ENCODE peak calls at places on chromosomes 6 and 20, in ten cellular contexts. L is HFF-Myc, I is PC-3, A is prostate gland, Q is bronchial epithelial cell, K is neural progenitor cell, U is spleen, V is tibial nerve, T is fibroblast of pulmonary artery, S is psoas muscle. W is an unnamed sample.

GRCh38 chr20:13824459-13824858 is 39.6 kb downstream of the NDUFAF5 start:
- DNase-seq in L (no peak), I (no peak), A (no peak), Q (no peak), K (no peak), U (no peak), V (no peak), T (no peak), S (no peak), W (no peak)

GRCh38 chr20:9353180-9353915 is 161.0 kb upstream of the LAMP5 start:
- DNase-seq in L (no peak), I (no peak), A (no peak), Q (no peak), K (no peak), U (no peak), V (no peak), T (peak; percentile 6), S (no peak), W (no peak)

GRCh38 chr20:44050925-44051660 is 135.9 kb downstream of the JPH2 start:
- DNase-seq in L (no peak), I (no peak), A (no peak), Q (no peak), K (no peak), U (peak; percentile 51), V (no peak), T (no peak), S (no peak), W (no peak)

GRCh38 chr6:163543311-163543710 is 128.8 kb downstream of the QKI start:
- DNase-seq in L (no peak), I (no peak), A (no peak), Q (no peak), K (peak; percentile 68), U (no peak), V (no peak), T (no peak), S (no peak), W (no peak)

GRCh38 chr6:72324591-72324990 is 297.3 kb upstream of the KCNQ5 start:
- DNase-seq in L (no peak), I (no peak), A (no peak), Q (no peak), K (no peak), U (no peak), V (no peak), T (peak; percentile 57), S (no peak), W (no peak)

GRCh38 chr6:42075159-42075838 is 25.0 kb downstream of the TAF8 start:
- DNase-seq in L (peak; percentile 27), I (peak; percentile 93), A (peak; percentile 82), Q (peak; percentile 60), K (peak; percentile 74), U (peak; percentile 87), V (peak; percentile 60), T (peak; percentile 83), S (peak; percentile 73), W (peak; percentile 80)

GRCh38 chr6:161301338-161301737 is 27.5 kb upstream of the AGPAT4 start:
- DNase-seq in L (peak; percentile 5), I (no peak), A (no peak), Q (peak; percentile 75), K (no peak), U (no peak), V (no peak), T (peak; percentile 87), S (no peak), W (peak; percentile 71)

GRCh38 chr6:146770965-146771735 is 172.4 kb downstream of the ADGB start:
- DNase-seq in L (no peak), I (no peak), A (no peak), Q (no peak), K (no peak), U (peak; percentile 88), V (no peak), T (no peak), S (peak; percentile 37), W (no peak)

GRCh38 chr20:10877345-10877744 is 203.5 kb upstream of the JAG1 start:
- DNase-seq in L (peak; percentile 16), I (no peak), A (no peak), Q (no peak), K (peak; percentile 20), U (no peak), V (peak; percentile 67), T (peak; percentile 56), S (peak; percentile 62), W (no peak)

GRCh38 chr20:35013421-35014411 is 58.0 kb downstream of the MYH7B start:
- DNase-seq in L (no peak), I (no peak), A (no peak), Q (no peak), K (no peak), U (no peak), V (no peak), T (no peak), S (peak; percentile 6), W (no peak)

GRCh38 chr6:76790881-76791280 is 672.4 kb downstream of the HTR1B start:
- DNase-seq in L (no peak), I (no peak), A (no peak), Q (peak; percentile 22), K (no peak), U (no peak), V (no peak), T (no peak), S (no peak), W (peak; percentile 21)

GRCh38 chr6:32379554-32379953 is 7.9 kb upstream of the TSBP1 start:
- DNase-seq in L (no peak), I (no peak), A (no peak), Q (no peak), K (no peak), U (no peak), V (no peak), T (no peak), S (no peak), W (no peak)

GRCh38 chr20:50392138-50392866 is 117.9 kb upstream of the PTPN1 start:
- DNase-seq in L (no peak), I (no peak), A (no peak), Q (no peak), K (no peak), U (no peak), V (no peak), T (no peak), S (no peak), W (peak; percentile 44)

GRCh38 chr6:6700421-6700820 is 111.9 kb downstream of the LY86 start:
- DNase-seq in L (no peak), I (no peak), A (no peak), Q (no peak), K (no peak), U (no peak), V (no peak), T (no peak), S (no peak), W (no peak)

GRCh38 chr6:56037587-56037986 is 162.2 kb upstream of the BMP5 start:
- DNase-seq in L (no peak), I (no peak), A (no peak), Q (no peak), K (no peak), U (no peak), V (no peak), T (peak; percentile 22), S (no peak), W (no peak)
- TF ChIP-seq CTCF in L (no peak), I (peak; percentile 29), A (no peak), Q (no peak), K (no peak), U (no peak), V (no peak), T (no peak), S (no peak), W (no peak)

DNA sequence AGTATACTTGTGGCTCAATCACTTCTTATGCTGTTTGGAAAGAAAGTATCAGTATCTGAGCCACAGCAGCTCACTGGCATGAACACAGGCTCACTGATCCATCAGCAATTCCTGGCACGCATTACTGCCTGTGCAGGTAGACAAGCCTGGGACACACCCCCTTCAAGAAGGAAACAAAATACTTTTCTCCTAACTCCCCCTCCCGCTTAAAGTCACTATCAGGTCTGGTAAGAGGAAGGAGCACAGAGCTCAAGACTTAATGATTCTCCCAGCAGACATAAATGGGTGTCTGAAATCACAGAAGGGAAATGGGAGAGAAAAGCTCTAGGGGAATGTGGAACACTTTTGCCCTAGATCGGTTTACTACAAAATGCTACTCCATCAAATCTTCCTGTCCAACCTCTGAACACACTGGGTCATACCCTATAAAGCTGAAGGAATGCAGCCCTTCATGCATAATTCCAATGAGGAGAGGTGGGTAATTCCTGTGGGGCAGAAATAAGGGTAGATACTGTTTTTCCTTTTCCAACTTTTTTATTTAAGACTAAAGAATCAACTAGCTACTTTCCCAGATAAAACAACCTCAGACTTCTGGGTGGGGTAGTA is at the start of gene ADGRF1:
- DNase-seq in L (no peak), I (peak; percentile 91), A (peak; percentile 75), Q (peak; percentile 88), K (no peak), U (no peak), V (no peak), T (no peak), S (no peak), W (peak; percentile 90)
- H3K4me3 ChIP-seq in L (no peak within 1 kb of the TSS), I (peak within 1 kb of the TSS; percentile 72), A (no peak within 1 kb of the TSS), Q (peak within 1 kb of the TSS; percentile 16), K (no peak within 1 kb of the TSS), U (no peak within 1 kb of the TSS), V (no peak within 1 kb of the TSS), T (no peak within 1 kb of the TSS), S (no peak within 1 kb of the TSS), W (peak within 1 kb of the TSS; percentile 55)

GRCh38 chr20:3753501-3754257 is 13.9 kb downstream of the ADISSP start:
- DNase-seq in L (no peak), I (no peak), A (no peak), Q (no peak), K (no peak), U (no peak), V (no peak), T (no peak), S (no peak), W (no peak)
- TF ChIP-seq CTCF in L (no peak), I (no peak), A (no peak), Q (no peak), K (no peak), U (no peak), V (no peak), T (no peak), S (no peak), W (no peak)

DNA sequence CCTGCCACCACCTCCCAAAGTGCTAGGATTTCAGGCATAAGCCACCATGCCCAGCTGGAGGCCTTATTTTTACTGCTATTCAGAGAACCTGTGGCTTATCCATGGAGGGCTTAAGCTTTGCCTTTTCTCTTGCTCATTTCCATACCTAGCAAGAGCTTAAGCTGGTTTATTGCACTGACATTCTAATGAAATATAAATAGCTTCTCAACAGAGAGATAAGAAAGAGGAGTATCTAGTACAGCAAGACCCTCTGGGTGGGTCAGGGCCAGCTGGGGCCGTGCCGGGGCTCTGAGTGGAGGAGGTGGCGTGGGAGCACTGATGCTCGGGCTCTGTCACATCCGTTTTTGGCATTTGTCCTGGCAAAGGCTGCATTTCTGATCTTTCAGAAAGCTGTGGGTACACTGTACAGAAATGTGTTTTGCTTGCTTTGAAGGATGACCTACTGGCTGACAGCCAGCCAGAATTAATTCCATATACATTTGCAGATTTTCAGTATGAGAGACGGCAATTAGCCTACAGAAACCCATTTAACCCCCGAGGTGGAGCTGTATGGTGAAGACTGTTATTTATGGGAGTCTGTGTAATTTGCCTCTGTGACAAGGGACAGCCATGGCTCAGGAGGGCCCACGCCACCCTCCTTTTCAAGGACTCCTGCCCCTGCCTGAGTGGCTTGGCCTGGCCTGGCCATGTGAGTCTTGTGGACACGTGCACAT is 181.6 kb upstream of the AKAP12 start:
- DNase-seq in L (no peak), I (no peak), A (no peak), Q (no peak), K (peak; percentile 19), U (no peak), V (no peak), T (peak; percentile 49), S (no peak), W (no peak)
- H3K4me3 ChIP-seq in L (no peak overlapping the region), I (no peak overlapping the region), A (no peak overlapping the region), Q (no peak overlapping the region), K (no peak overlapping the region), U (no peak overlapping the region), V (no peak overlapping the region), T (no peak overlapping the region), S (no peak overlapping the region), W (no peak overlapping the region)

W was measured in epithelial cell of esophagus.